ENCODE peak calls at places on chromosomes 4 and X, in ten cellular contexts. D is astrocyte, C is A549, O is astrocyte of the spinal cord, B is fibroblast of lung, H is HFF-Myc, F is GM10248, V is cardiac muscle cell, Q is lower leg skin, K is sigmoid colon. G is an unnamed sample.

GRCh38 chr4:52578951-52579350 is 80.2 kb downstream of the USP46 start:
- DNase-seq in D (no peak), C (no peak), O (no peak), B (no peak), H (no peak), F (no peak), V (no peak), Q (no peak), K (no peak), G (no peak)

GRCh38 chrX:70664726-70665125 is 220.1 kb downstream of the DLG3 start:
- DNase-seq in D (peak), C (peak), O (peak), B (peak), H (no peak), F (peak), V (peak), Q (no peak), K (no peak), G (peak)

GRCh38 chr4:25861951-25862410 is 807 bp downstream of the SEL1L3 start:
- DNase-seq in D (peak), C (peak), O (peak), B (peak), H (no peak), F (no peak), V (peak), Q (no peak), K (no peak), G (peak)

GRCh38 chr4:145565328-145565727 is 53.9 kb upstream of the MMAA start:
- DNase-seq in D (no peak), C (no peak), O (no peak), B (no peak), H (no peak), F (no peak), V (no peak), Q (no peak), K (no peak), G (no peak)

GRCh38 chrX:103329991-103330390 is at the start of gene TCEAL7:
- DNase-seq in D (peak), C (no peak), O (peak), B (peak), H (no peak), F (no peak), V (peak), Q (no peak), K (peak), G (no peak)

GRCh38 chr4:71415491-71415890 is 76.7 kb downstream of the SLC4A4 start:
- DNase-seq in D (peak), C (no peak), O (no peak), B (no peak), H (no peak), F (no peak), V (no peak), Q (no peak), K (no peak), G (no peak)

GRCh38 chr4:37454263-37454800 is 209.8 kb downstream of the NWD2 start:
- DNase-seq in D (no peak), C (no peak), O (no peak), B (no peak), H (no peak), F (no peak), V (no peak), Q (no peak), K (no peak), G (no peak)

GRCh38 chr4:41598580-41598979 is 60.6 kb downstream of the LIMCH1 start:
- DNase-seq in D (peak), C (no peak), O (no peak), B (no peak), H (no peak), F (no peak), V (no peak), Q (no peak), K (no peak), G (no peak)

GRCh38 chrX:151227637-151228036 is 51.3 kb downstream of the GPR50 start:
- DNase-seq in D (no peak), C (no peak), O (no peak), B (no peak), H (no peak), F (no peak), V (no peak), Q (no peak), K (no peak), G (no peak)

GRCh38 chr4:107164962-107165361 is 128.8 kb upstream of the DKK2 start:
- DNase-seq in D (no peak), C (no peak), O (no peak), B (no peak), H (no peak), F (no peak), V (no peak), Q (no peak), K (no peak), G (no peak)

GRCh38 chr4:182929296-182929695 is 12.1 kb upstream of the DCTD start:
- DNase-seq in D (peak), C (peak), O (peak), B (peak), H (no peak), F (no peak), V (peak), Q (no peak), K (no peak), G (no peak)

GRCh38 chrX:13473666-13474516 is 95.5 kb upstream of the EGFL6 start:
- DNase-seq in D (no peak), C (no peak), O (peak), B (peak), H (no peak), F (peak), V (peak), Q (no peak), K (no peak), G (peak)

GRCh38 chrX:24525455-24525854 is 60.4 kb downstream of the PDK3 start:
- DNase-seq in D (no peak), C (no peak), O (no peak), B (no peak), H (no peak), F (no peak), V (no peak), Q (no peak), K (no peak), G (no peak)

GRCh38 chr4:20844311-20844710 is 144.1 kb downstream of the PACRGL start:
- DNase-seq in D (no peak), C (no peak), O (no peak), B (no peak), H (no peak), F (no peak), V (no peak), Q (no peak), K (no peak), G (no peak)

GRCh38 chr4:108947526-108947925 is 184.7 kb upstream of the ETNPPL start:
- DNase-seq in D (no peak), C (no peak), O (no peak), B (no peak), H (no peak), F (no peak), V (no peak), Q (no peak), K (no peak), G (no peak)

GRCh38 chrX:40331766-40332165 is 234.0 kb upstream of the BCOR start:
- DNase-seq in D (no peak), C (no peak), O (no peak), B (no peak), H (no peak), F (no peak), V (no peak), Q (no peak), K (no peak), G (no peak)

GRCh38 chr4:158965208-158965607 is 137.7 kb upstream of the RAPGEF2 start:
- DNase-seq in D (no peak), C (no peak), O (no peak), B (no peak), H (no peak), F (no peak), V (no peak), Q (no peak), K (no peak), G (no peak)

GRCh38 chr4:4512282-4512681 is 29.6 kb downstream of the STX18 start:
- DNase-seq in D (no peak), C (no peak), O (no peak), B (no peak), H (no peak), F (no peak), V (no peak), Q (no peak), K (no peak), G (no peak)

GRCh38 chr4:109495514-109495913 is 61.9 kb downstream of the SEC24B start:
- DNase-seq in D (no peak), C (no peak), O (no peak), B (no peak), H (no peak), F (no peak), V (no peak), Q (no peak), K (no peak), G (no peak)

GRCh38 chrX:2889045-2889605 is 40.0 kb downstream of the ARSD start:
- DNase-seq in D (no peak), C (no peak), O (no peak), B (no peak), H (no peak), F (no peak), V (no peak), Q (no peak), K (no peak), G (no peak)

GRCh38 chrX:129840334-129840733 is 3.4 kb downstream of the ZDHHC9 start:
- DNase-seq in D (no peak), C (no peak), O (no peak), B (peak), H (no peak), F (no peak), V (no peak), Q (no peak), K (no peak), G (no peak)

GRCh38 chrX:104668550-104668949 is 102.6 kb downstream of the IL1RAPL2 start:
- DNase-seq in D (peak), C (peak), O (peak), B (peak), H (no peak), F (no peak), V (peak), Q (no peak), K (no peak), G (no peak)

GRCh38 chr4:76548704-76549103 is 113.7 kb downstream of the SHROOM3 start:
- DNase-seq in D (no peak), C (no peak), O (no peak), B (no peak), H (no peak), F (no peak), V (no peak), Q (no peak), K (no peak), G (no peak)

GRCh38 chr4:47145630-47146029 is 114.3 kb downstream of the GABRB1 start:
- DNase-seq in D (peak), C (no peak), O (peak), B (peak), H (peak), F (peak), V (peak), Q (no peak), K (no peak), G (peak)

GRCh38 chrX:39930777-39931553 is 166.8 kb downstream of the BCOR start:
- DNase-seq in D (no peak), C (no peak), O (no peak), B (no peak), H (no peak), F (no peak), V (no peak), Q (no peak), K (no peak), G (no peak)

GRCh38 chrX:1322393-1322792 is 14.2 kb upstream of the IL3RA start:
- DNase-seq in D (no peak), C (no peak), O (no peak), B (no peak), H (no peak), F (no peak), V (no peak), Q (no peak), K (no peak), G (peak)

GRCh38 chr4:43271946-43272345 is 379.4 kb downstream of the GRXCR1 start:
- DNase-seq in D (no peak), C (no peak), O (no peak), B (no peak), H (no peak), F (no peak), V (no peak), Q (no peak), K (no peak), G (no peak)

GRCh38 chr4:39613093-39613656 is 25.5 kb downstream of the SMIM14 start:
- DNase-seq in D (peak), C (peak), O (peak), B (peak), H (no peak), F (peak), V (no peak), Q (no peak), K (no peak), G (no peak)

GRCh38 chr4:158079661-158080060 is 93.2 kb downstream of the GASK1B start:
- DNase-seq in D (no peak), C (no peak), O (no peak), B (no peak), H (no peak), F (no peak), V (no peak), Q (no peak), K (peak), G (no peak)

GRCh38 chr4:175412744-175413143 is 399.3 kb downstream of the GPM6A start:
- DNase-seq in D (peak), C (no peak), O (peak), B (peak), H (no peak), F (no peak), V (peak), Q (no peak), K (no peak), G (no peak)

GRCh38 chr4:101792056-101792575 is 1.6 kb downstream of the BANK1 start:
- DNase-seq in D (no peak), C (peak), O (no peak), B (no peak), H (no peak), F (no peak), V (no peak), Q (no peak), K (no peak), G (no peak)

GRCh38 chrX:102546818-102547493 is 30.4 kb upstream of the TMSB15A start:
- DNase-seq in D (no peak), C (no peak), O (no peak), B (peak), H (no peak), F (no peak), V (no peak), Q (no peak), K (no peak), G (peak)

GRCh38 chr4:113436360-113436759 is 325.2 kb downstream of the CAMK2D start:
- DNase-seq in D (peak), C (no peak), O (peak), B (peak), H (peak), F (no peak), V (peak), Q (peak), K (no peak), G (no peak)

GRCh38 chrX:124406294-124407013 is 60.1 kb downstream of the SH2D1A start:
- DNase-seq in D (peak), C (peak), O (peak), B (peak), H (peak), F (peak), V (peak), Q (peak), K (peak), G (peak)

GRCh38 chrX:44568196-44568595 is 25.5 kb upstream of the FUNDC1 start:
- DNase-seq in D (no peak), C (no peak), O (no peak), B (no peak), H (no peak), F (no peak), V (peak), Q (no peak), K (no peak), G (no peak)

DNA sequence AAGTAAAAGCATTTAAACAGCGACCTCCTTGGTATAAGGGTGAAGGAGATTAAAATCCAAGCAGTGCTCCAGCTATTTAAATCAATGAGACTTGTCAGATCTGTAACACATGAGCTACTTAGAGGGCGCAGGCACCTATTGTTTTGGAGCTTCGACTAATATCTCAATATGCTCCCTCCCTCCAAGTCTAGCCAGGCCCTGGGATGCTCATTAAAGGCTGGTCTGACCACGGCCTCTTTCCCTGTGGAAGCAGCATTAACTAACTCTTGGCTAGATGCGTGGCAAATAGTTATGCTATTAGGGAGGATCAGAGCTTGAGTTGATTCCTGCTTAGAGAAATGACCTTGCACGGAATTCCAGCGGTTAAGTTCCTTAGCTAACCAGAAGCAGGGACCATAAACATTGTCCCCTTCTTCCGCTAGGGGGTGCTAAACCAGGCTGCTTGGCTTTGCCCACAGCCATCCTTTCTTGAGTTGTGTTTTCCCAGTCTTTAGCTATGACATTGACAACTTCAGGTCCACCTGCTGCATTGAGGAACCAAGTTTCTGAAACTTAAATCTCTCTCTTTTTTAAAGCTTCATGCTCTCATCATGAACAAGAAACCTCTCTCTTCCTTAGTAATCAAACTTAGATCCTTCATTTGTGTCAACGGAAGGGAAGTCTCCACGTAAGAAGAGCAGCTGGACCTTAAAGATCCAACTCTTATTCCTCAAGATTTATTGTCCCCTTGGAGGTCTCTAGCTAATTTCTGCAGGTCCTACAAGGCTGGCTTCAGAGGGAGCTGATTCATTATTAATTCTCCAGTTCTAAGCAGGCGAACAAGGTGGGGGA is 80.7 kb upstream of the IGFBP7 start:
- DNase-seq in D (peak), C (peak), O (peak), B (peak), H (peak), F (peak), V (peak), Q (no peak), K (no peak), G (peak)
- TF ChIP-seq CTCF in D (peak), C (peak), O (peak), B (peak), H (peak), F (peak), V (peak), Q (no peak), K (no peak), G (peak)

GRCh38 chr4:1113311-1114009 is at the start of gene RNF212:
- DNase-seq in D (no peak), C (peak), O (no peak), B (no peak), H (no peak), F (no peak), V (peak), Q (no peak), K (no peak), G (peak)

GRCh38 chr4:1112174-1112820 is 1.1 kb downstream of the RNF212 start:
- DNase-seq in D (no peak), C (no peak), O (no peak), B (no peak), H (no peak), F (no peak), V (no peak), Q (no peak), K (no peak), G (no peak)

GRCh38 chr4:1115528-1116293 is 2.3 kb upstream of the RNF212 start:
- DNase-seq in D (no peak), C (no peak), O (no peak), B (no peak), H (no peak), F (no peak), V (no peak), Q (no peak), K (no peak), G (no peak)

GRCh38 chr4:1112821-1113182 is 562 bp downstream of the RNF212 start:
- DNase-seq in D (no peak), C (no peak), O (no peak), B (no peak), H (no peak), F (no peak), V (no peak), Q (no peak), K (no peak), G (no peak)

DNA sequence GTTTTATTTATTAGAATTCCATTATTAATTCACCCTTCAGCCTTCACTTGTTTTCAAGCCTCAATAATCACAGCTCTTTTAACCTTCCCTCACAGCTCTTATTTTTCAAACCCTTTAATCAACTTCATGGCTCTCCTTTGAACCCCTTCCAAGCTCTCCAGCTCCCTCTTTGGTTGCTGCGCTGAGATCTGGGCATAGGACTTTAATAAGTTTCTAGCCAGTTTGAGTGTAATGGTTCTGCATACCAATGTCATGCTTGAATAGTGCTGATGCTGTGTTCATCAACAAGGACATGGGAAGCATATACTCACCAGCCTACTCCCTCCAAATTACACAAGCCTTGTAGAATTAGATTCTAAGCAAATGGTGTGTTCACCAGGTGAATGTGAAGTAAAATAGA is 3.5 kb upstream of the RNF212 start:
- DNase-seq in D (peak), C (no peak), O (peak), B (peak), H (no peak), F (no peak), V (peak), Q (no peak), K (no peak), G (no peak)
- TF ChIP-seq CTCF in D (no peak), C (no peak), O (peak), B (no peak), H (no peak), F (no peak), V (no peak), Q (no peak), K (no peak), G (no peak)

DNA sequence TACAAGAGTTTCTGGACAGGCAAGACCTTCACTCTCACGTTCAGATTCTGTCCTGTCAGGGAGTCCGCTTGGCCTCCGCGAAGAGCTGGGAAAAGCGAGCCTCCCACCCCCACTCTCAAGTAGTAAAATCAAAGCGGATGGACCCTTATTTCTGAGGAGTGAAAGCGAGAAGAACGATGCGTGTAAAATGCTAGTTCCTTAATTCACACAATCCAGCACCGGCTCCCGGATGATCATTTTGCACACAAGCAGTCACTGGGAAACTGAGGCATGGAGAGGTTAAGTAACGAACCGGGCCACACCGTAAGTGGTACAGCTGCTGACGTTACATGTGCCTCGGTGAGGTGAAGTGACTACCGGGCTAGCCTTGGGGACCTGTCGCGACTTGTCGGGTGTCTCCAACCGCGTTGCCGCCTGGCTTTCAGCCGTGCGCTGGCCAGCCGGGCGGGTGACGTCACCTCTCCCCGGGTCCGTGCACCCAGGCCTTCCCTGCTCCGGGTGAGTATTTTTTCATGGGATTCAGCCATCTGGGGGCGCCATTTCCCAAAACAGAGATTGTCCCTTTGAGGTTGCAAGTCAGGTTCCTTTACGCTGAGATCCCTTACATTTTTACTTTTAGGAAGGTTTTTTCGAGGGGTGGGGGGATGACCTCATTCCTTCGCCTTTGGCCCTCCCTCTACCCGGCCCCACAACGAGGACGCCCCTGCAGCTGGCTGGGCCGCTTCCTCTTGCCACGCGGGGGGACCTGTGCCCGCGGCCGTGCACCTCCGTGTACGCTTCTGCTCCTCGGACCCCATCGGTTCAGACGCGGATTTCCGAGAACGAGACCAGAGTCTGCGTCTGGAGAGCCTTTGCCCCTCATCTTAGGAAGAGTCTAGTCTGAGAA is 3.4 kb upstream of the SFRP2 start:
- DNase-seq in D (no peak), C (peak), O (peak), B (peak), H (no peak), F (peak), V (peak), Q (no peak), K (peak), G (peak)
- TF ChIP-seq CTCF in D (peak), C (no peak), O (peak), B (peak), H (peak), F (no peak), V (peak), Q (no peak), K (no peak), G (peak)

DNA sequence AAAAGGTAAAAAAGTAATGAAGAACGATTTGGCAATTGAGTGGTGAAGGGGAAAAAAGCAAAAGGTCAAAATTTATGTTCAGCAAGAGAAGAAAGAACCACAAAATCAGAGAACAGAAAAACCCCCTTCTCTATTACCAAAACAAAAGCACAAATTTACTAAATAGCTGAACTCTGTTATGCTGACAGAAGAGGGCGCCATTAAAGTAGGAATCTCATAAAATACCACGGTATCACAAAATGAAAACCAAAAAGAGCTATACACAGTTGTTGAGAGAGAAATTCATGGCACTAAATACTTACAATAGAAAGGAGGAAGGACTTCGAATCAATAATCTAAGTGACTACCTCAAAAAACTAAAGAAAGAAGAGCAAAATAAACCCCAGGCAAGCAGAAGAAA is 69.6 kb upstream of the CXorf66 start:
- DNase-seq in D (no peak), C (peak), O (peak), B (no peak), H (no peak), F (no peak), V (peak), Q (no peak), K (no peak), G (no peak)
- TF ChIP-seq CTCF in D (peak), C (no peak), O (peak), B (no peak), H (no peak), F (no peak), V (no peak), Q (no peak), K (no peak), G (no peak)

G was measured in activated CD8-positive, alpha-beta T cell treated with anti-CD3 and anti-CD28 coated beads for 36 hours.